ENCODE peak calls at places on chromosomes 6 and 20, in seven cellular contexts. L is IMR-90, G is mesendoderm, T is neuronal stem cell, S is mesenchymal stem cell, P is H1, K is trophoblast cell. O is an unnamed sample.

GRCh38 chr6:106104476-106104875 is 18.3 kb downstream of the PRDM1 start:
- DNase-seq in L (no peak), G (no peak), T (no peak), S (no peak), P (no peak), K (no peak), O (no peak)

GRCh38 chr20:23086056-23086551 is at the start of gene CD93:
- DNase-seq in L (peak; percentile 10), G (no peak), T (no peak), S (no peak), P (no peak), K (peak; percentile 13), O (no peak)

GRCh38 chr20:51532577-51533191 is 9.8 kb downstream of the NFATC2 start:
- DNase-seq in L (peak; percentile 45), G (no peak), T (no peak), S (no peak), P (no peak), K (no peak), O (no peak)

GRCh38 chr6:75934643-75935472 is 137.6 kb downstream of the IMPG1 start:
- DNase-seq in L (peak; percentile 79), G (peak; percentile 95), T (peak; percentile 87), S (peak; percentile 80), P (no peak), K (peak; percentile 92), O (peak; percentile 67)

GRCh38 chr6:151254451-151255081 is 14.8 kb downstream of the AKAP12 start:
- DNase-seq in L (peak; percentile 33), G (peak; percentile 93), T (no peak), S (peak; percentile 50), P (no peak), K (peak; percentile 87), O (no peak)

GRCh38 chr20:25496968-25497401 is 88.3 kb downstream of the NINL start:
- DNase-seq in L (peak; percentile 27), G (no peak), T (no peak), S (peak; percentile 6), P (no peak), K (peak; percentile 46), O (no peak)

GRCh38 chr6:10884245-10884972 is 2.4 kb upstream of the SYCP2L start:
- DNase-seq in L (no peak), G (peak; percentile 36), T (peak; percentile 8), S (no peak), P (no peak), K (no peak), O (peak; percentile 38)

GRCh38 chr6:46357591-46357990 is 133.7 kb downstream of the RCAN2 start:
- DNase-seq in L (no peak), G (no peak), T (no peak), S (no peak), P (no peak), K (no peak), O (no peak)

GRCh38 chr6:32843321-32843978 is 397 bp downstream of the PSMB8 start:
- DNase-seq in L (no peak), G (no peak), T (no peak), S (peak; percentile 7), P (no peak), K (peak; percentile 43), O (peak; percentile 47)

GRCh38 chr20:44448753-44449546 is 26.7 kb upstream of the TTPAL start:
- DNase-seq in L (no peak), G (peak; percentile 77), T (peak; percentile 27), S (no peak), P (peak; percentile 29), K (no peak), O (peak; percentile 79)

GRCh38 chr20:48295966-48296421 is 510.7 kb upstream of the SULF2 start:
- DNase-seq in L (peak; percentile 76), G (peak; percentile 95), T (peak; percentile 15), S (peak; percentile 77), P (peak; percentile 19), K (peak; percentile 69), O (no peak)

GRCh38 chr6:130675072-130675471 is 152.1 kb upstream of the SMLR1 start:
- DNase-seq in L (peak; percentile 84), G (no peak), T (no peak), S (peak; percentile 82), P (no peak), K (no peak), O (no peak)

GRCh38 chr6:154865291-154865690 is 129.8 kb upstream of the TIAM2 start:
- DNase-seq in L (peak; percentile 46), G (no peak), T (no peak), S (peak; percentile 18), P (no peak), K (no peak), O (no peak)

GRCh38 chr6:13709698-13710551 is 1.7 kb downstream of the RANBP9 start:
- DNase-seq in L (peak; percentile 79), G (peak; percentile 52), T (no peak), S (peak; percentile 64), P (no peak), K (no peak), O (no peak)

GRCh38 chr6:158058156-158058723 is 76.6 kb downstream of the SYNJ2 start:
- DNase-seq in L (no peak), G (no peak), T (no peak), S (peak; percentile 10), P (no peak), K (no peak), O (no peak)

GRCh38 chr20:3592931-3593330 is 70.3 kb downstream of the GFRA4 start:
- DNase-seq in L (no peak), G (no peak), T (no peak), S (no peak), P (no peak), K (peak; percentile 79), O (no peak)

GRCh38 chr6:159640722-159641482 is 52.1 kb downstream of the SOD2 start:
- DNase-seq in L (no peak), G (no peak), T (no peak), S (no peak), P (no peak), K (no peak), O (no peak)
- H4K8ac ChIP-seq in L (no peak overlapping the region), G (no peak overlapping the region), T (no peak overlapping the region), S (no peak overlapping the region), P (no peak overlapping the region), K (no peak overlapping the region), O (no peak overlapping the region)

GRCh38 chr6:78832091-78832808 is 35.1 kb upstream of the IRAK1BP1 start:
- DNase-seq in L (no peak), G (no peak), T (no peak), S (no peak), P (no peak), K (peak; percentile 21), O (no peak)
- H4K8ac ChIP-seq in L (no peak overlapping the region), G (no peak overlapping the region), T (no peak overlapping the region), S (no peak overlapping the region), P (no peak overlapping the region), K (no peak overlapping the region), O (no peak overlapping the region)

GRCh38 chr6:145891565-145891964 is 72.6 kb downstream of the SHPRH start:
- DNase-seq in L (peak; percentile 77), G (no peak), T (no peak), S (peak; percentile 94), P (no peak), K (no peak), O (no peak)

GRCh38 chr6:145891126-145891525 is 73.0 kb downstream of the SHPRH start:
- DNase-seq in L (peak; percentile 96), G (no peak), T (no peak), S (peak; percentile 97), P (no peak), K (no peak), O (no peak)

GRCh38 chr6:145886228-145886956 is 71.8 kb upstream of the FBXO30 start:
- DNase-seq in L (peak; percentile 88), G (no peak), T (no peak), S (peak; percentile 52), P (no peak), K (no peak), O (no peak)

GRCh38 chr6:145890422-145890821 is 73.7 kb downstream of the SHPRH start:
- DNase-seq in L (no peak), G (no peak), T (no peak), S (no peak), P (no peak), K (no peak), O (no peak)

GRCh38 chr6:145887969-145888368 is 73.4 kb upstream of the FBXO30 start:
- DNase-seq in L (peak; percentile 42), G (peak; percentile 8), T (no peak), S (peak; percentile 29), P (no peak), K (peak; percentile 23), O (no peak)
- H4K8ac ChIP-seq in L (no peak overlapping the region), G (no peak overlapping the region), T (no peak overlapping the region), S (no peak overlapping the region), P (no peak overlapping the region), K (no peak overlapping the region), O (no peak overlapping the region)

DNA sequence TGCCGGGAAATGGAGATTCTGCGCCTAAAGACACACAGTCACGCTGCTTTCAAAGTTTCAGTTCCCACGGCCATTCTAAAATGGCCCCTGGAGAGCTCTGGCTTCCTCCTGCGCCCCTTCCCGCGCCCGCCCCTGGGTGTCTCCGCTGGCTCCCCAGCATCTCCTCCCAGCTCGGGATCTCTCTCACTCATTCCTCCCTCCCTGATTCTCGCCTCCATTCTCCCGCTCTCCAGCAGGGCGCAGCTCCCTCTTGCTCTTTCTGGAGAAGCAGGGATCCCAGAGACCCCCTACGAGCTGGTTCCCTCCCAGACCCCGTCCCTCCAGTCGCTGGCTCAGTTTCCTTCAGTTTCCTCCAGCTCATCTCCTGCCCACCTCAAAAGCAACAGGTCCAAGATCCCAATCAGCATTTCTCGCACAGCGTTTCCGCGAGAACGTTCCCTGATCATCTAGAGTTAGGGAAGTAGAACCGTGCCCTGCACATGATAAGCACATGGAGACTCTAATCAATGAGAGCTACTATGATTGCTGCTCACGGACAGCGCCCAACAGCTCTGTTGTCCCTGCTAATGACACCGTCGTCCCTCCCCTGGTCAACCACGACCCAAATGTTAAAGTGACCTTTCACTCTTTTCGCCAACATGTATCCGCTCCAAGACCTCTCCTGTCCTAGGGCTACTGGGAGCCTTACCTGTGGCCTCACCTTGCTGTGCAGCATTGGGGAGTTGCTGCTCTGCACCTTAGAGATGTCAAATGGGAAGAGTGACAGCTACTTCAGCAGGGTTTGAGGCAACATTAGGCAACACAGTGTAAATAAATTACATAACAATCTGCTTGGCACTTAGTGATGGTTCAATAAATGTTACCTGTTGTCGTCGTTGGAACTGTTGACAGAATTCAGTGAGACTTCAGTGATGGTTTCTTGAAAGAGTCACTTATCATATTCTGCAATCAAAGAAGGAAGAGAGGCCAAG is 218.5 kb upstream of the QKI start:
- DNase-seq in L (no peak), G (no peak), T (no peak), S (no peak), P (no peak), K (no peak), O (no peak)
- H4K8ac ChIP-seq in L (no peak overlapping the region), G (no peak overlapping the region), T (no peak overlapping the region), S (peak overlapping the region; percentile 40), P (no peak overlapping the region), K (no peak overlapping the region), O (no peak overlapping the region)

O was measured in H9.